ENCODE peak calls at places on chromosome 1, in five cellular contexts. B is glutamatergic neuron, P is RWPE2, O is DMS153, I is astrocyte of the spinal cord. G is an unnamed sample.

GRCh38 chr1:25430073-25430665 is 528 bp upstream of the MACO1 start:
- DNase-seq in B (peak; percentile 88), O (peak; percentile 88), P (peak; percentile 75), I (no peak), G (peak; percentile 28)

GRCh38 chr1:209688746-209689234 is 13.6 kb downstream of the G0S2 start:
- DNase-seq in P (no peak), O (no peak), I (peak; percentile 56), B (no peak), G (no peak)

GRCh38 chr1:109991400-109991925 is 6.9 kb downstream of the AHCYL1 start:
- DNase-seq in I (no peak), O (no peak), P (no peak), B (no peak), G (no peak)

GRCh38 chr1:46530311-46530710 is 21.1 kb downstream of the KNCN start:
- DNase-seq in P (no peak), B (no peak), I (no peak), O (no peak), G (no peak)

GRCh38 chr1:41856361-41857285 is 62.1 kb downstream of the HIVEP3 start:
- DNase-seq in P (no peak), I (peak; percentile 69), B (no peak), O (no peak), G (no peak)

GRCh38 chr1:64087768-64088167 is 115.7 kb upstream of the UBE2U start:
- DNase-seq in I (peak; percentile 71), B (no peak), O (no peak), P (no peak), G (no peak)

GRCh38 chr1:232954594-232955365 is 4.4 kb downstream of the NTPCR start:
- DNase-seq in B (no peak), P (no peak), O (no peak), I (peak; percentile 11), G (no peak)

GRCh38 chr1:207240325-207241095 is 81.0 kb upstream of the CD55 start:
- DNase-seq in P (peak; percentile 76), B (no peak), I (peak; percentile 6), O (no peak), G (peak; percentile 70)

GRCh38 chr1:31701137-31701736 is 2.6 kb downstream of the COL16A1 start:
- DNase-seq in O (peak; percentile 79), P (peak; percentile 96), B (no peak), I (peak; percentile 97), G (peak; percentile 89)

GRCh38 chr1:83846138-83846537 is 152.8 kb downstream of the TTLL7 start:
- DNase-seq in B (no peak), I (no peak), O (no peak), P (no peak), G (no peak)

GRCh38 chr1:70909262-70909817 is 138.3 kb downstream of the PTGER3 start:
- DNase-seq in I (no peak), O (no peak), B (no peak), P (no peak), G (no peak)

GRCh38 chr1:9722378-9722749 is 70.8 kb downstream of the PIK3CD start:
- DNase-seq in O (no peak), I (no peak), P (no peak), B (no peak), G (no peak)

GRCh38 chr1:39407889-39408640 is 83.4 kb upstream of the BMP8A start:
- DNase-seq in B (no peak), P (no peak), I (peak; percentile 18), O (peak; percentile 57), G (no peak)

GRCh38 chr1:205438213-205439158 is 16.6 kb upstream of the LEMD1 start:
- DNase-seq in B (peak; percentile 68), I (peak; percentile 57), P (peak; percentile 80), O (peak; percentile 80), G (no peak)

GRCh38 chr1:156475568-156476500 is 24.7 kb downstream of the MEF2D start:
- DNase-seq in B (no peak), O (no peak), I (no peak), P (no peak), G (no peak)

GRCh38 chr1:72379072-72379471 is 96.7 kb upstream of the NEGR1 start:
- DNase-seq in O (no peak), B (no peak), P (no peak), I (no peak), G (no peak)